ENCODE peak calls at places on chromosomes 13 and 19, in five cellular contexts. Q is neural progenitor cell, W is mammary epithelial cell, K is HCT116, N is hepatocyte. E is an unnamed sample.
A peak's percentile ranks its signal among the peaks of the same experiment; 100 is the strongest.

GRCh38 chr19:33248954-33249613 is 23.4 kb upstream of the SLC7A10 start:
- DNase-seq in Q (no peak), W (no peak), K (no peak), N (peak; percentile 61), E (no peak)

GRCh38 chr13:68808456-68808855 is 1299.2 kb upstream of the ATXN8OS start:
- DNase-seq in Q (no peak), W (no peak), K (no peak), N (no peak), E (no peak)

GRCh38 chr13:87999791-88000190 is 328.6 kb downstream of the SLITRK5 start:
- DNase-seq in Q (no peak), W (no peak), K (no peak), N (no peak), E (no peak)

GRCh38 chr13:26022538-26023292 is 29.1 kb downstream of the SHISA2 start:
- DNase-seq in Q (no peak), W (peak; percentile 74), K (no peak), N (peak; percentile 80), E (no peak)

GRCh38 chr13:74444161-74444571 is 310.0 kb upstream of the KLF12 start:
- DNase-seq in Q (no peak), W (peak; percentile 86), K (no peak), N (no peak), E (no peak)

GRCh38 chr13:113452942-113453901 is at the start of gene ADPRHL1:
- DNase-seq in Q (no peak), W (no peak), K (no peak), N (no peak), E (no peak)

GRCh38 chr19:20287070-20287469 is 120.1 kb downstream of the ZNF486 start:
- DNase-seq in Q (no peak), W (no peak), K (no peak), N (no peak), E (no peak)

GRCh38 chr19:38634757-38635482 is 12.5 kb upstream of the ACTN4 start:
- DNase-seq in Q (peak; percentile 67), W (no peak), K (no peak), N (peak; percentile 76), E (no peak)

GRCh38 chr19:41958367-41959055 is 610 bp downstream of the RABAC1 start:
- DNase-seq in Q (peak; percentile 94), W (peak; percentile 73), K (peak; percentile 40), N (peak; percentile 95), E (peak; percentile 44)

GRCh38 chr19:6288737-6289136 is 9.0 kb upstream of the MLLT1 start:
- DNase-seq in Q (no peak), W (no peak), K (no peak), N (no peak), E (no peak)

GRCh38 chr13:39105110-39105509 is 66.9 kb downstream of the NHLRC3 start:
- DNase-seq in Q (no peak), W (peak; percentile 19), K (no peak), N (no peak), E (no peak)

GRCh38 chr13:92716749-92717148 is 509.9 kb upstream of the GPC6 start:
- DNase-seq in Q (no peak), W (peak; percentile 2), K (no peak), N (no peak), E (no peak)

GRCh38 chr19:10776900-10777650 is 58.9 kb downstream of the TMED1 start:
- DNase-seq in Q (no peak), W (no peak), K (no peak), N (no peak), E (no peak)

GRCh38 chr19:10677796-10678195 is 23.4 kb upstream of the QTRT1 start:
- DNase-seq in Q (no peak), W (no peak), K (no peak), N (no peak), E (no peak)

GRCh38 chr13:80473695-80474094 is 132.8 kb upstream of the SPRY2 start:
- DNase-seq in Q (no peak), W (peak; percentile 69), K (no peak), N (peak; percentile 31), E (no peak)

GRCh38 chr13:23443878-23444277 is 10.4 kb upstream of the SACS start:
- DNase-seq in Q (no peak), W (no peak), K (no peak), N (no peak), E (no peak)

GRCh38 chr19:22935151-22935550 is 67.8 kb downstream of the ZNF728 start:
- DNase-seq in Q (no peak), W (peak; percentile 19), K (no peak), N (no peak), E (no peak)

GRCh38 chr13:23289917-23290357 is 109.2 kb downstream of the SGCG start:
- DNase-seq in Q (no peak), W (peak; percentile 83), K (no peak), N (peak; percentile 18), E (peak; percentile 68)

GRCh38 chr19:44254496-44254895 is 5.2 kb upstream of the ZNF233 start:
- DNase-seq in Q (no peak), W (no peak), K (no peak), N (no peak), E (no peak)

GRCh38 chr19:16167055-16167454 is 6.3 kb downstream of the CIB3 start:
- DNase-seq in Q (no peak), W (no peak), K (no peak), N (no peak), E (no peak)

GRCh38 chr19:31334849-31335624 is 14.2 kb downstream of the TSHZ3 start:
- DNase-seq in Q (no peak), W (peak; percentile 76), K (no peak), N (no peak), E (no peak)

GRCh38 chr19:996051-996838 is 4.0 kb upstream of the GRIN3B start:
- DNase-seq in Q (peak; percentile 62), W (peak; percentile 58), K (no peak), N (peak; percentile 88), E (no peak)

GRCh38 chr19:36032251-36033104 is at the start of gene CLIP3:
- DNase-seq in Q (peak; percentile 91), W (no peak), K (no peak), N (peak; percentile 79), E (no peak)

GRCh38 chr19:53621885-53622710 is 9.7 kb upstream of the DPRX start:
- DNase-seq in Q (no peak), W (peak; percentile 66), K (no peak), N (peak; percentile 34), E (no peak)

GRCh38 chr13:47798906-47799305 is 202.2 kb downstream of the SUCLA2 start:
- DNase-seq in Q (no peak), W (peak; percentile 23), K (no peak), N (no peak), E (no peak)

GRCh38 chr13:35771898-35772297 is 295.4 kb upstream of the MAB21L1 start:
- DNase-seq in Q (peak; percentile 39), W (peak; percentile 65), K (no peak), N (no peak), E (no peak)

GRCh38 chr13:42405665-42406390 is 133.9 kb downstream of the AKAP11 start:
- DNase-seq in Q (no peak), W (peak; percentile 92), K (no peak), N (no peak), E (no peak)

GRCh38 chr19:49425922-49426592 is 869 bp downstream of the GFY start:
- DNase-seq in Q (peak; percentile 81), W (no peak), K (peak; percentile 73), N (no peak), E (no peak)

GRCh38 chr19:18856385-18857126 is 24.8 kb downstream of the UPF1 start:
- DNase-seq in Q (peak; percentile 58), W (peak; percentile 37), K (no peak), N (peak; percentile 55), E (no peak)

GRCh38 chr19:41575998-41576397 is at the start of gene CEACAM21:
- DNase-seq in Q (no peak), W (no peak), K (no peak), N (no peak), E (no peak)

DNA sequence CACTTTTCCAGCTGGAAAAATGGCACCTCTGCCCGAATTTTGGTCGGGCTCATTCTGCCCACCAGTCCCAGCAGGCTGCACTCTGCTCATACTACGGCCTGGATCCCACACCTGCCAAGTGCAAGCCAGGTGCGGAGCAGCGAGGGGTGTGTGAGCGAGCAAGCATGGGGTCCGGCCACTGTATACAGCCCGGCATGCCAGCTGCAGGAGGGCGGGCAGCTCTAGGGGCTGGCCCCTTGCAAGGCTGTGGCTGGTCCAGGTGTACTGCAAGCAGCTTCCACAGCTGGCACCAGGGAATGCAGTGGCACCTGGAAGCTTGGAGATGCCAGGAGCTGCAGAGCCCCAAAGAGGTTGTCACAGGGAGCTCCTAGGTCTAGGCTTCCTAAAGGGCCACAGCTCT is 2.7 kb upstream of the INTS6 start:
- DNase-seq in Q (no peak), W (no peak), K (no peak), N (no peak), E (no peak)
- H2AFZ ChIP-seq in Q (no peak overlapping the region), W (no peak overlapping the region), K (no peak overlapping the region), N (no peak overlapping the region), E (no peak overlapping the region)

DNA sequence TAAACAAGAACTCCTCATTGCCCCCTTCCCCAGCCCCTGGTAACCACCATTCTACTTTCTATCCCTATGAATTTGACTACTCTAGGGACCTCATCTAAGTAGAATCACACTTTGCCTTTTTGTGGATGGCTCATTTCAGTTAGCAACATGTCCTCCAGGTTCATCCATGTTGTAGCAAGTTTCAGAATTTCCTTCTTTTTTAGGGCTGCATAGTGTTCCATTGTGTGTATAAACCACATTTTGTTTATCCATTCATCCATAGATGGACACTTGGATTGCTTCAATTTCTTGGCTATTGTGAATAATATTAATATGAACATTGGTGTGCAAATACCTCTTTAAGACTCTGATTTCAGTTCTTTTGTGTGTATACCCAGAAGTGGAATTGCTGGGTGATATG is 4.8 kb upstream of the DHRS12 start:
- DNase-seq in Q (no peak), W (no peak), K (no peak), N (no peak), E (no peak)
- H3K4me1 ChIP-seq in Q (peaks cover 5% of the 10 kb centered on the region), W (no peaks in the 10 kb centered on the region), K (peaks cover 19% of the 10 kb centered on the region), N (peaks cover 3% of the 10 kb centered on the region), E (peaks cover 5% of the 10 kb centered on the region)

GRCh38 chr19:14977128-14977527 is 2.5 kb downstream of the SLC1A6 start:
- DNase-seq in Q (peak; percentile 5), W (no peak), K (no peak), N (no peak), E (no peak)

GRCh38 chr19:14979136-14979497 is 547 bp downstream of the SLC1A6 start:
- DNase-seq in Q (peak; percentile 60), W (no peak), K (no peak), N (no peak), E (no peak)

GRCh38 chr19:14974488-14974887 is 5.2 kb downstream of the SLC1A6 start:
- DNase-seq in Q (no peak), W (no peak), K (no peak), N (no peak), E (no peak)

GRCh38 chr19:14979498-14980255 is at the start of gene SLC1A6:
- DNase-seq in Q (peak; percentile 89), W (peak; percentile 21), K (no peak), N (peak; percentile 30), E (no peak)

GRCh38 chr19:14978377-14978776 is 1.3 kb downstream of the SLC1A6 start:
- DNase-seq in Q (no peak), W (peak; percentile 46), K (no peak), N (no peak), E (no peak)
- TF ChIP-seq EZH2 in Q (no peak), W (no peak), K (no peak), N (no peak), E (peak; percentile 20)

DNA sequence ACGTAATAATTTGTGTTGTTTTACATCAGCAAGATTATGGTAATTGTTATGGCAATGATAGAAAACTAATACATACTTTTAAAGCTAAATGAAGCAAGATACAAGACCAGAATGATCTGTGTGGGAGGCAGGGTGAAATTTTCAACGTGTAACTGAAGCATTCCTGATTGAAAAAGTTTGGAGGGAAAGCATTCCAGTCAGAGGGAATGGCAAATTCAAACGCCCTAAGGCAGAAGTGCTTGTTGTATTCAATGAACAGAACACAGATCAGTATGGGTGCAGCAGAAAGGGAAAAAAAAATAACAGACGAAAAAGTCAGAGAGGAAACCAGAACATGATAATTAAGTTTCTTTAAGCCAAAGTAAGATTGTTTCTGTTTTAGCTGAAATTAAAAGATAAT is 928.5 kb upstream of the SLITRK1 start:
- DNase-seq in Q (no peak), W (no peak), K (no peak), N (no peak), E (no peak)
- H2AFZ ChIP-seq in Q (peak overlapping the region; percentile 28), W (no peak overlapping the region), K (no peak overlapping the region), N (no peak overlapping the region), E (no peak overlapping the region)

E was measured in keratinocyte.